ENCODE peak calls at places on chromosomes 7 and 10, in nine cellular contexts. H is AG04450, C is H9, J is GM23338, D is PC-9, W is PC-3, N is iPS DF 6.9, V is ovary, Y is thoracic aorta. F is an unnamed sample.

GRCh38 chr10:75486591-75486990 is 55.2 kb downstream of the LRMDA start:
- DNase-seq in H (no peak), D (no peak), J (no peak), N (no peak), Y (no peak), C (no peak), W (no peak), V (no peak), F (no peak)

GRCh38 chr7:74288034-74288881 is 949 bp upstream of the CLIP2 start:
- DNase-seq in D (no peak), N (no peak), V (no peak), H (no peak), Y (no peak), J (peak), C (no peak), W (no peak), F (no peak)

GRCh38 chr10:63542835-63543575 is 21.8 kb downstream of the REEP3 start:
- DNase-seq in N (no peak), D (no peak), C (no peak), J (no peak), V (no peak), Y (no peak), W (peak), H (no peak), F (no peak)

GRCh38 chr7:107035446-107035845 is 9.1 kb upstream of the PRKAR2B start:
- DNase-seq in V (no peak), D (no peak), J (no peak), N (no peak), H (peak), C (no peak), Y (no peak), W (peak), F (no peak)

GRCh38 chr10:24914148-24914547 is 38.3 kb downstream of the PRTFDC1 start:
- DNase-seq in D (no peak), Y (no peak), C (no peak), H (no peak), N (no peak), V (no peak), J (no peak), W (no peak), F (no peak)

GRCh38 chr10:29256531-29256930 is 32.3 kb upstream of the LYZL1 start:
- DNase-seq in J (no peak), H (no peak), Y (no peak), C (no peak), V (no peak), W (no peak), N (no peak), D (peak), F (no peak)

GRCh38 chr7:150435047-150435389 is 15.4 kb upstream of the GIMAP8 start:
- DNase-seq in D (no peak), N (no peak), J (no peak), H (no peak), C (no peak), W (no peak), Y (no peak), V (no peak), F (no peak)

GRCh38 chr7:2253525-2254244 is 11.7 kb downstream of the NUDT1 start:
- DNase-seq in N (no peak), J (no peak), D (no peak), V (no peak), Y (no peak), H (no peak), C (no peak), W (no peak), F (no peak)

GRCh38 chr7:42283553-42283952 is 46.5 kb upstream of the GLI3 start:
- DNase-seq in H (no peak), J (no peak), Y (no peak), C (no peak), V (no peak), D (no peak), W (peak), N (no peak), F (no peak)

GRCh38 chr10:25875555-25876165 is 58.4 kb upstream of the MYO3A start:
- DNase-seq in D (no peak), J (peak), C (peak), N (peak), H (no peak), Y (peak), W (peak), V (no peak), F (peak)

GRCh38 chr7:114606100-114606499 is 191.5 kb downstream of the FOXP2 start:
- DNase-seq in Y (no peak), V (no peak), H (no peak), D (no peak), W (no peak), C (no peak), J (no peak), N (no peak), F (no peak)

GRCh38 chr10:69854685-69855345 is 53.1 kb downstream of the COL13A1 start:
- DNase-seq in W (no peak), D (no peak), H (no peak), Y (no peak), V (no peak), C (no peak), J (no peak), N (no peak), F (no peak)

GRCh38 chr10:95466450-95466849 is 94.7 kb downstream of the SORBS1 start:
- DNase-seq in H (no peak), N (no peak), C (no peak), J (no peak), Y (no peak), W (no peak), V (no peak), D (no peak), F (no peak)

GRCh38 chr10:97518601-97519043 is 19.9 kb downstream of the UBTD1 start:
- DNase-seq in V (no peak), H (no peak), D (no peak), N (no peak), W (no peak), J (no peak), Y (no peak), C (no peak), F (no peak)

GRCh38 chr10:44172883-44173557 is 211.9 kb downstream of the CXCL12 start:
- DNase-seq in V (no peak), H (no peak), Y (no peak), W (peak), D (no peak), N (no peak), C (no peak), J (no peak), F (no peak)

GRCh38 chr10:42869977-42870350 is 87.4 kb downstream of the BMS1 start:
- DNase-seq in J (no peak), D (no peak), H (no peak), Y (no peak), N (no peak), V (no peak), W (no peak), C (no peak), F (no peak)

GRCh38 chr7:117731455-117731854 is 141.8 kb downstream of the CTTNBP2 start:
- DNase-seq in W (no peak), H (no peak), C (no peak), Y (no peak), J (no peak), V (no peak), D (no peak), N (no peak), F (no peak)

GRCh38 chr7:14876194-14876593 is 26.4 kb downstream of the DGKB start:
- DNase-seq in D (no peak), H (no peak), Y (no peak), J (peak), N (no peak), W (no peak), V (no peak), C (no peak), F (no peak)

GRCh38 chr10:95260909-95261552 is 29.8 kb downstream of the PDLIM1 start:
- DNase-seq in D (peak), V (no peak), C (no peak), H (no peak), Y (no peak), N (no peak), J (no peak), W (peak), F (no peak)

GRCh38 chr10:98276316-98276715 is 8.3 kb upstream of the LOXL4 start:
- DNase-seq in Y (no peak), W (no peak), N (no peak), D (no peak), C (no peak), H (no peak), J (no peak), V (no peak), F (no peak)

DNA sequence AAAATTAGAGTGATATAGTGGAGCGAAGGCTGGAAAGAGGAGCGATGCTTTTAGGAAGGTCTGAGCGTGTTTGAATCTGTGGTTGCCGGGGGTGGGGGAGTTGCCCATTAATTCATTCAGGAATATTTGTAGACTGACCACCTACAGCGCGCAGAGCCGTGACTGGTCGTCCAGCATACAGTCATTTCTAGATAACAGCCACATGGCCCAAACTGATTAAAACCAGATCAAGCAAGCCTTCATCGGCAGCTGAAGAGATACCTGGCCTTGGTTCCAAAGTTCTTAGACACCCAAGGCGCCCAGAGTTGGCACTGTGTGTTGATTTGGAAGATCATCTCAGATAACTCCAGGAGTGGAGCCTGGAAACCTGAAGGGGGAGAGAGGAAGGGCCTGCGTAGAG is 1.7 kb downstream of the PROSER2 start:
- DNase-seq in V (no peak), J (no peak), Y (no peak), D (peak), H (no peak), N (no peak), C (no peak), W (peak), F (no peak)
- H3K27ac ChIP-seq in V (no peak), J (no peak), Y (no peak), D (peak), H (no peak), N (no peak), C (no peak), W (peak), F (peak)

DNA sequence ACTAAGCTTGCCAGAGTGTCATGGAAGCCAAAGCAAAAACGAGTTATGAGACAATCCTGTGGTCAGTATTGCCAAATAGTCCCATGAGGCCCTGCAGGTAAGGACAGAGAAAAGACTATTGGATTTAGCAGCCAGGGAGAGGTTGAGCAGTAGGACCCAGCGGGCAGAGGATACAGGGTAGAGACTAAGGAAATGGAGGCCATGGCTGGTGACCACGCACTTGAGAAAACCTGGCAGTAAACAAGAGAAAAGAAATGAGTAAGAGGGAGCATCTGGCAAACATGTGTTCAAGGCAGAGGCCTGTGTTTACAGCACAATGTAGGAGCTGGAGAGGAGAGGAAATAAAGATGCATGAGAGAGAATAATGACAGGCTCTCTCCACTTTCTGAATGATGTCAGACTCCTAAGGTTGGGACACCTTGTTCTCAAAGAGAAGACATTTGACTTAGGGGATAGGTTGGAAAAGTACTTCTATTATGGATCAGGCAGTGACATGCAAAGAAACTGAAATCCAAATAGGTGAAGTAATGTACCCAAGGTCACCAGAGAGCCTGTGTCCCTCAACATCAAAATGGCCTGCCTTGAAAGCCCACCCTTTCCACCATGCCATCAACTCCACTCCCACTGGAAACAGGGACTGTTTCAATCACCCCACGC is 9.0 kb downstream of the CREB3L2 start:
- DNase-seq in W (no peak), N (no peak), H (peak), V (peak), C (no peak), Y (no peak), J (no peak), D (no peak), F (peak)
- H3K27ac ChIP-seq in W (no peak), N (no peak), H (peak), V (peak), C (no peak), Y (peak), J (peak), D (no peak), F (peak)

GRCh38 chr7:101933028-101933427 is 115.6 kb downstream of the CUX1 start:
- DNase-seq in V (no peak), N (no peak), C (no peak), Y (no peak), D (no peak), J (no peak), W (no peak), H (no peak), F (no peak)

GRCh38 chr7:101935521-101936141 is 118.2 kb downstream of the CUX1 start:
- DNase-seq in V (no peak), W (no peak), J (no peak), C (no peak), H (no peak), D (no peak), Y (no peak), N (no peak), F (no peak)

GRCh38 chr7:101936223-101936611 is 118.8 kb downstream of the CUX1 start:
- DNase-seq in H (no peak), N (peak), Y (no peak), C (peak), W (no peak), V (no peak), D (no peak), J (peak), F (no peak)

GRCh38 chr7:101933685-101934084 is 116.3 kb downstream of the CUX1 start:
- DNase-seq in Y (no peak), D (no peak), C (no peak), J (no peak), N (no peak), V (no peak), H (no peak), W (no peak), F (no peak)

DNA sequence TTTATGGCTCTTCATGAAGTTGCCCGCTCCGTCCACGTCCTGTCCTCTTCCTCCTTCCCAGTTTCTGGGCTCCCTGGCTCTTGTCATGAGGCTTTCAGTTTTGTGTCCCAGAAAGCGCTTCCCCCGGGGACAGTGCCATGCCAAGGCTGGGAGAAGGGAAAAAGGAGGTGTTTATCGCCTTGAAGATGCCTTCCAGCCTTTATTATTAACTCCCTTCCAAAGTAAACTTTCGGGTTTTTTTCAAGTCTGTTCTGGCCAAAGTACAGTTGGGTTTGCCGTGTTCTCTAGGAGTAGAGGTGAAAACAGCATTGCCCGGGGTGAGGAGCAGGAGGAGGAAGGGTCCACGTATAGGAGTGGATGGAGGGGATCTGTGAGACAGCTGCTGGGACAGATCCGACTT is 117.2 kb downstream of the CUX1 start:
- DNase-seq in D (no peak), W (no peak), N (no peak), J (no peak), Y (no peak), C (no peak), V (no peak), H (no peak), F (no peak)
- H3K27ac ChIP-seq in D (no peak), W (no peak), N (no peak), J (peak), Y (peak), C (peak), V (no peak), H (no peak), F (no peak)

DNA sequence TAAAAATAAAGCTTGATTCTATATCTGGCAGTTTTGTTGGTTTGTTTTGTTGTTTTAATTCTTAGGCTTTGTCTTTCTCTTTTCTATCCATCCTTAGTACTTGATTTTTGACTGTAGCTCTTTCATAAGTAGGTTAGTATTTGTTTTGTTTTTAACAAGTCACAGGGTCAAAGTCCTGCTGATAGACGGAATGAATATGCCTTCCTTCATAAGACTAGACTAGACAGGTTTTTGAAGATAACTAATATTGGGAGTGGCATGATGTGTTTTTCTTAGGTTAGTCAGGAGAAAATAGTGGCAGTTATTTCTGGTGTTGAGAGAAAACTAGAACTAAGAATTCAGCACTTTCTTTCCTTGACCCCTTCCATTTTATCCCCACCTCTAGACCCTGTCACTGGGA is 50.4 kb downstream of the CASD1 start:
- DNase-seq in W (no peak), N (no peak), V (no peak), Y (no peak), C (no peak), D (no peak), H (no peak), J (no peak), F (no peak)
- H3K27ac ChIP-seq in W (no peak), N (no peak), V (no peak), Y (no peak), C (no peak), D (no peak), H (no peak), J (no peak), F (no peak)

DNA sequence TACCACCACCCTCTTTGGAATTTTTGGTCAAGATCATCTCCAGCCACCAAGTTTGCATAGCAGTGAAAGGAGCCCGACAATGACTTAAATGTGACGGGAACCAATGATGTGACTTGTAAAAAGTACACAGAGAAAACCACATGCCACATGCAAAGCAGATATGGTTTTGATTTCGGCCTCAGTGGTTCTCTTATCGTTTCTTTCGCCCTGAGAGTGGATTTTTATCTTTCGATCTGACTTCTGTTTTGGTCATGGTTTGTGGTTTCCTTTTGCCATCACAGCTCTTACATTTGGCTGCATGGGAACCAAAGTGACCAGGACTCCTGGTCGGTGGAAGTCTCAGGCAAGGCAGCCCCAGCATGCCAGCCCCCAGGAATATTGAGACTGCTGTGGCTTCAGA is 31.5 kb downstream of the TCF7L2 start:
- DNase-seq in J (no peak), N (no peak), W (no peak), Y (no peak), H (no peak), V (no peak), D (no peak), C (no peak), F (no peak)
- H3K27ac ChIP-seq in J (peak), N (no peak), W (no peak), Y (no peak), H (no peak), V (no peak), D (no peak), C (no peak), F (no peak)

GRCh38 chr10:79146611-79147130 is 77.9 kb downstream of the ZMIZ1 start:
- DNase-seq in H (no peak), N (no peak), J (no peak), Y (peak), C (no peak), W (no peak), V (peak), D (no peak), F (no peak)
- H3K27ac ChIP-seq in H (peak), N (no peak), J (no peak), Y (peak), C (no peak), W (no peak), V (peak), D (no peak), F (no peak)

F was measured in epithelial cell of prostate.